ENCODE peak calls at places on chromosomes 6 and 20, in four cellular contexts. One of them, this sample, is unnamed.

GRCh38 chr6:163850874-163851273 is 436.4 kb downstream of the QKI start:
- DNase-seq in fibroblast of lung: no peak
- DNase-seq in endothelial cell of umbilical vein: no peak
- DNase-seq in H9: no peak
- DNase-seq in this sample: no peak

GRCh38 chr20:52305029-52305645 is 113.6 kb upstream of the ZFP64 start:
- DNase-seq in H9: no peak
- DNase-seq in fibroblast of lung: no peak
- DNase-seq in endothelial cell of umbilical vein: no peak
- DNase-seq in this sample: no peak

GRCh38 chr20:49750611-49751396 is 37.1 kb upstream of the B4GALT5 start:
- DNase-seq in endothelial cell of umbilical vein: no peak
- DNase-seq in H9: no peak
- DNase-seq in fibroblast of lung: no peak
- DNase-seq in this sample: no peak

GRCh38 chr6:44221291-44221960 is 2.0 kb upstream of the SLC29A1 start:
- DNase-seq in H9: peak; percentile 80
- DNase-seq in endothelial cell of umbilical vein: peak; percentile 95
- DNase-seq in fibroblast of lung: peak; percentile 71
- DNase-seq in this sample: peak; percentile 78

GRCh38 chr6:149134531-149134933 is 183.0 kb upstream of the TAB2 start:
- DNase-seq in endothelial cell of umbilical vein: no peak
- DNase-seq in fibroblast of lung: peak; percentile 50
- DNase-seq in H9: no peak
- DNase-seq in this sample: no peak

GRCh38 chr6:37092851-37093727 is 76.9 kb upstream of the PIM1 start:
- DNase-seq in fibroblast of lung: peak; percentile 64
- DNase-seq in H9: no peak
- DNase-seq in endothelial cell of umbilical vein: no peak
- DNase-seq in this sample: no peak

GRCh38 chr6:126548301-126548700 is 208.4 kb downstream of the CENPW start:
- DNase-seq in fibroblast of lung: no peak
- DNase-seq in H9: no peak
- DNase-seq in endothelial cell of umbilical vein: no peak
- DNase-seq in this sample: no peak

GRCh38 chr6:137571854-137572253 is 77.7 kb upstream of the OLIG3 start:
- DNase-seq in endothelial cell of umbilical vein: peak; percentile 43
- DNase-seq in H9: peak; percentile 57
- DNase-seq in fibroblast of lung: peak; percentile 3
- DNase-seq in this sample: peak; percentile 19

GRCh38 chr6:64217721-64218603 is 582.4 kb downstream of the PHF3 start:
- DNase-seq in fibroblast of lung: peak; percentile 2
- DNase-seq in endothelial cell of umbilical vein: no peak
- DNase-seq in H9: no peak
- DNase-seq in this sample: peak; percentile 70

GRCh38 chr6:134830194-134830593 is 119.7 kb downstream of the ALDH8A1 start:
- DNase-seq in fibroblast of lung: no peak
- DNase-seq in H9: no peak
- DNase-seq in endothelial cell of umbilical vein: no peak
- DNase-seq in this sample: no peak

GRCh38 chr6:51342393-51342792 is 523.7 kb downstream of the TFAP2B start:
- DNase-seq in fibroblast of lung: no peak
- DNase-seq in endothelial cell of umbilical vein: no peak
- DNase-seq in H9: no peak
- DNase-seq in this sample: no peak

GRCh38 chr20:59677586-59677985 is 73.2 kb downstream of the PHACTR3 start:
- DNase-seq in H9: no peak
- DNase-seq in endothelial cell of umbilical vein: no peak
- DNase-seq in fibroblast of lung: no peak
- DNase-seq in this sample: no peak

GRCh38 chr20:58043122-58043865 is 185.2 kb downstream of the ANKRD60 start:
- DNase-seq in endothelial cell of umbilical vein: no peak
- DNase-seq in H9: no peak
- DNase-seq in fibroblast of lung: no peak
- DNase-seq in this sample: no peak

GRCh38 chr6:110482774-110483400 is 6.5 kb upstream of the SLC22A16 start:
- DNase-seq in H9: no peak
- DNase-seq in endothelial cell of umbilical vein: no peak
- DNase-seq in fibroblast of lung: no peak
- DNase-seq in this sample: no peak

GRCh38 chr6:137313211-137313610 is 94.0 kb upstream of the IFNGR1 start:
- DNase-seq in endothelial cell of umbilical vein: no peak
- DNase-seq in H9: no peak
- DNase-seq in fibroblast of lung: no peak
- DNase-seq in this sample: no peak

GRCh38 chr20:58512808-58513552 is 2.2 kb downstream of the APCDD1L start:
- DNase-seq in fibroblast of lung: peak; percentile 57
- DNase-seq in H9: peak; percentile 52
- DNase-seq in endothelial cell of umbilical vein: no peak
- DNase-seq in this sample: no peak

GRCh38 chr20:23152902-23153301 is 66.8 kb upstream of the CD93 start:
- DNase-seq in H9: peak; percentile 4
- DNase-seq in endothelial cell of umbilical vein: no peak
- DNase-seq in fibroblast of lung: no peak
- DNase-seq in this sample: no peak

GRCh38 chr20:4171538-4172116 is 156.3 kb upstream of the RNF24 start:
- DNase-seq in endothelial cell of umbilical vein: peak; percentile 29
- DNase-seq in fibroblast of lung: no peak
- DNase-seq in H9: no peak
- DNase-seq in this sample: peak; percentile 64

GRCh38 chr20:1618954-1619550 is 757 bp downstream of the SIRPB1 start:
- DNase-seq in fibroblast of lung: no peak
- DNase-seq in endothelial cell of umbilical vein: no peak
- DNase-seq in H9: no peak
- DNase-seq in this sample: no peak

GRCh38 chr6:139490482-139490881 is 116.0 kb upstream of the CITED2 start:
- DNase-seq in H9: no peak
- DNase-seq in endothelial cell of umbilical vein: peak; percentile 16
- DNase-seq in fibroblast of lung: no peak
- DNase-seq in this sample: no peak

GRCh38 chr6:117138407-117138806 is 127.0 kb upstream of the VGLL2 start:
- DNase-seq in endothelial cell of umbilical vein: no peak
- DNase-seq in H9: no peak
- DNase-seq in fibroblast of lung: no peak
- DNase-seq in this sample: no peak

GRCh38 chr6:34391711-34392496 is 565 bp downstream of the NUDT3 start:
- DNase-seq in fibroblast of lung: peak; percentile 60
- DNase-seq in endothelial cell of umbilical vein: peak; percentile 61
- DNase-seq in H9: peak; percentile 62
- DNase-seq in this sample: peak; percentile 68

GRCh38 chr6:13044390-13044789 is 283.9 kb downstream of the TBC1D7 start:
- DNase-seq in fibroblast of lung: peak; percentile 62
- DNase-seq in H9: peak; percentile 61
- DNase-seq in endothelial cell of umbilical vein: peak; percentile 8
- DNase-seq in this sample: peak; percentile 4

GRCh38 chr6:111076024-111076680 is 11.2 kb upstream of the SLC16A10 start:
- DNase-seq in endothelial cell of umbilical vein: no peak
- DNase-seq in H9: no peak
- DNase-seq in fibroblast of lung: peak; percentile 22
- DNase-seq in this sample: no peak

GRCh38 chr20:8721098-8721497 is 347.8 kb upstream of the PLCB4 start:
- DNase-seq in fibroblast of lung: peak; percentile 49
- DNase-seq in H9: peak; percentile 41
- DNase-seq in endothelial cell of umbilical vein: peak; percentile 72
- DNase-seq in this sample: peak; percentile 62

GRCh38 chr6:125253881-125254280 is 47.9 kb downstream of the HDDC2 start:
- DNase-seq in fibroblast of lung: no peak
- DNase-seq in endothelial cell of umbilical vein: no peak
- DNase-seq in H9: no peak
- DNase-seq in this sample: no peak

GRCh38 chr20:14142964-14143627 is 147.8 kb downstream of the MACROD2 start:
- DNase-seq in H9: no peak
- DNase-seq in endothelial cell of umbilical vein: no peak
- DNase-seq in fibroblast of lung: peak; percentile 73
- DNase-seq in this sample: peak; percentile 59

GRCh38 chr20:48139262-48140041 is 354.2 kb upstream of the SULF2 start:
- DNase-seq in endothelial cell of umbilical vein: no peak
- DNase-seq in H9: no peak
- DNase-seq in fibroblast of lung: peak; percentile 91
- DNase-seq in this sample: peak; percentile 74

GRCh38 chr6:85670573-85670972 is 27.9 kb upstream of the SYNCRIP start:
- DNase-seq in endothelial cell of umbilical vein: peak; percentile 67
- DNase-seq in H9: no peak
- DNase-seq in fibroblast of lung: peak; percentile 46
- DNase-seq in this sample: peak; percentile 48

GRCh38 chr6:169848946-169849345 is 97.5 kb downstream of the ERMARD start:
- DNase-seq in H9: no peak
- DNase-seq in endothelial cell of umbilical vein: no peak
- DNase-seq in fibroblast of lung: no peak
- DNase-seq in this sample: no peak

DNA sequence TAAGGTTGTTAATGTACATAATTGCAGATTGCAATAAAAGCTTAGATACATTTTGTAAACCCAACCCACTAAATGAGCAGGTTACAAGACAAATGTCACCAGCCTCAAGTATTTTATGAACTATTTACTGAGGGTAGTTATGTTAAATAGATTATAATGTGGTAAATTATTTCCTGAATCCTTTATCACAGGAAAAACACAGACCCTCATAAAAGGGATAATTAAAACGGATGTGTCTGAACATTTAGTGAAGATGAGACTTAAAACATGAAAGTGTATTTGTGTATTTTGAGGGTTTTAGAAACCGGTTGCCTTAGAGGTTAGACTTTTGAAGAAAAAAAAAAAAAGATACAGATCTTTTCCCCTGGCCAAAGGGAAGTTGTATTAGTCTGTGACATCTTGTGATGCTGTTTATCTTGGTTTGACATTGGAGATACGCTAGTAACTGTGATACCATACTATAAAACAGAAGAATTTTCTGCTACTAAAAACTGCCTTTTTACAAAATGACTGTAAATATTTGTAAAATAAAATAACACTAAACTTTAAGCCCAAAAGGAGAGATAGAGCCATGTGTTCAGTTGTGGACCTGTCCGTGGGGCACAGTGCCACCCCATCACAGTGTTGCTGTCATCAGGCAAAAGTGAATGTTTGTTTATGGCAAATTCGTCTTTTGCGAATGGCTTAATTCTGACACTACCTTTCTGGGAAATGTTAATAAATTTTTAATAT is 9.7 kb downstream of the DYNLT1 start:
- DNase-seq in fibroblast of lung: no peak
- DNase-seq in H9: no peak
- DNase-seq in endothelial cell of umbilical vein: no peak
- DNase-seq in this sample: no peak
- H3K27ac ChIP-seq in fibroblast of lung: no peak overlapping the region
- H3K27ac ChIP-seq in H9: no peak overlapping the region
- H3K27ac ChIP-seq in endothelial cell of umbilical vein: no peak overlapping the region
- H3K27ac ChIP-seq in this sample: no peak overlapping the region

DNA sequence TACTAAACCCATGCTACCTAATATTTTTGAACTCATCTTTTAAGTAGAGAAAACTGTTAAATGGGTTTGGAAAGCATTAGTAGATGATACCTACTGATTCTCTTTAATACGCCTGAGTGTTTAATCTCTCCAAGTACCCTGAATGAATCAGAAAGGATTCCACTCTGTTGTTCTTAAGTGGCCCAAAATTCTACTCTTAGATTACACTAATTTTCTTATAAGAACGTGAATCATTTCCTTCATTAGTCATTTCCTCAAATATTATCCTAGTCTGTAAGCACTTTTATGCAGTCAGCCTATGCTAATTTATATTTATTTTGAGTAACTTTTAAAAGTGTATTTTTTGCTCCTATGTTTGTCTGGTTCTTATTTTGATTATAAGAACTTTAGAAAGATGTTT is 380.0 kb downstream of the BTBD9 start:
- DNase-seq in H9: no peak
- DNase-seq in fibroblast of lung: peak; percentile 87
- DNase-seq in endothelial cell of umbilical vein: peak; percentile 72
- DNase-seq in this sample: peak; percentile 68
- H3K9ac ChIP-seq in H9: no peak overlapping the region
- H3K9ac ChIP-seq in fibroblast of lung: no peak overlapping the region
- H3K9ac ChIP-seq in endothelial cell of umbilical vein: peak overlapping the region; percentile 49
- H3K9ac ChIP-seq in this sample: peak overlapping the region; percentile 64

GRCh38 chr6:150229775-150230561 is 87.1 kb downstream of the PPP1R14C start:
- DNase-seq in endothelial cell of umbilical vein: no peak
- DNase-seq in H9: no peak
- DNase-seq in fibroblast of lung: peak; percentile 76
- DNase-seq in this sample: no peak
- H3K27ac ChIP-seq in endothelial cell of umbilical vein: no peak overlapping the region
- H3K27ac ChIP-seq in H9: no peak overlapping the region
- H3K27ac ChIP-seq in fibroblast of lung: no peak overlapping the region
- H3K27ac ChIP-seq in this sample: no peak overlapping the region

DNA sequence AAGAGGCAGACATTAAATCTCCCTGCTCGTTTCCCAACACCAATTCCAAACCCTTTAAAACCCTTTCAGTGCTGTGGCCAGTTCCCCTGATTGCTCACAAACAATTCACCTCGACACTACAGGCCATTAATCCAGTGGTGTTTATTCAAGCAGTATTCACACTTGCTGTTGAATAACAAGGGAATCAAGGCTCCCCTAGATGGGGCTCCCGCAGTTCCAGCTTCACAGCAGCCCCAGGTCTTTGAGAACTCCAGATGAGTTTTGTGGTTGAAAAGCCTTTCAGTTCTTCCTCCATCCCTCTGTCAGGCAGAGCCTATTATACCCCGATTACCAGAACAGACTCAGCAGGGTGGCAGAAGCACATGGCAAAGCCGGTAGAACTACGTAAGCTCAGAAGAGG is 36.2 kb downstream of the JAG1 start:
- DNase-seq in endothelial cell of umbilical vein: peak; percentile 19
- DNase-seq in fibroblast of lung: no peak
- DNase-seq in H9: peak; percentile 83
- DNase-seq in this sample: no peak
- H3K9ac ChIP-seq in endothelial cell of umbilical vein: no peak overlapping the region
- H3K9ac ChIP-seq in fibroblast of lung: no peak overlapping the region
- H3K9ac ChIP-seq in H9: no peak overlapping the region
- H3K9ac ChIP-seq in this sample: peak overlapping the region; percentile 2